ENCODE peak calls at places on chromosome 9, in six cellular contexts. P, W, Z, T, B and O are unnamed samples.

GRCh38 chr9:89877051-89878002 is 272.5 kb downstream of the GADD45G start:
- DNase-seq in P (no peak), W (no peak), Z (no peak), T (no peak), B (no peak), O (peak; percentile 84)

GRCh38 chr9:91245432-91246313 is 116.0 kb downstream of the AUH start:
- DNase-seq in P (no peak), W (peak; percentile 50), Z (peak; percentile 15), T (peak; percentile 23), B (no peak), O (no peak)

GRCh38 chr9:8533681-8534080 is 734.1 kb upstream of the DMAC1 start:
- DNase-seq in P (no peak), W (no peak), Z (no peak), T (no peak), B (no peak), O (no peak)

GRCh38 chr9:3650994-3651622 is 125.3 kb upstream of the RFX3 start:
- DNase-seq in P (no peak), W (no peak), Z (no peak), T (no peak), B (no peak), O (no peak)

GRCh38 chr9:117485176-117485575 is 70.3 kb upstream of the ASTN2 start:
- DNase-seq in P (no peak), W (no peak), Z (no peak), T (no peak), B (no peak), O (no peak)

GRCh38 chr9:19162956-19163355 is 35.7 kb upstream of the PLIN2 start:
- DNase-seq in P (no peak), W (no peak), Z (no peak), T (no peak), B (no peak), O (no peak)

GRCh38 chr9:80615964-80616363 is 1044.2 kb downstream of the TLE4 start:
- DNase-seq in P (no peak), W (no peak), Z (no peak), T (no peak), B (no peak), O (no peak)

GRCh38 chr9:88772602-88773001 is 218.7 kb upstream of the S1PR3 start:
- DNase-seq in P (no peak), W (no peak), Z (no peak), T (no peak), B (no peak), O (no peak)

GRCh38 chr9:21779397-21779796 is 23.0 kb upstream of the MTAP start:
- DNase-seq in P (no peak), W (no peak), Z (no peak), T (no peak), B (no peak), O (no peak)

GRCh38 chr9:97504381-97505216 is 3.1 kb downstream of the TMOD1 start:
- DNase-seq in P (no peak), W (no peak), Z (no peak), T (no peak), B (no peak), O (no peak)

GRCh38 chr9:132857601-132858342 is 20.3 kb downstream of the AK8 start:
- DNase-seq in P (peak; percentile 30), W (peak; percentile 53), Z (no peak), T (no peak), B (no peak), O (peak; percentile 36)

GRCh38 chr9:88971131-88971960 is 19.9 kb upstream of the S1PR3 start:
- DNase-seq in P (no peak), W (no peak), Z (no peak), T (no peak), B (no peak), O (no peak)

GRCh38 chr9:135149876-135150275 is 62.4 kb downstream of the OLFM1 start:
- DNase-seq in P (no peak), W (no peak), Z (no peak), T (no peak), B (no peak), O (no peak)